ENCODE peak calls at places on chromosomes 13 and 19, in six cellular contexts. Y is B cell, U is left cardiac atrium, B is Calu3, V is Peyer's patch, A is WERI-Rb-1. F is an unnamed sample.
A peak's percentile ranks its signal among the peaks of the same experiment; 100 is the strongest.

GRCh38 chr19:51489113-51489512 is 10.8 kb downstream of the CEACAM18 start:
- DNase-seq in V (no peak), B (no peak), A (no peak), U (no peak), Y (no peak), F (no peak)

GRCh38 chr13:112971288-112971643 is 2.3 kb downstream of the MCF2L start:
- DNase-seq in U (no peak), V (peak; percentile 33), B (no peak), A (no peak), Y (no peak), F (no peak)

GRCh38 chr19:35901854-35902661 is at the start of gene HCST:
- DNase-seq in A (peak; percentile 34), Y (peak; percentile 71), U (no peak), B (no peak), V (no peak), F (no peak)

GRCh38 chr19:35789978-35790944 is 14.9 kb downstream of the ARHGAP33 start:
- DNase-seq in Y (no peak), U (no peak), V (no peak), A (no peak), B (no peak), F (no peak)

GRCh38 chr13:102680842-102681725 is 13.8 kb downstream of the METTL21C start:
- DNase-seq in V (no peak), U (no peak), A (no peak), Y (peak; percentile 30), B (no peak), F (no peak)

GRCh38 chr13:26529441-26529840 is 28.0 kb upstream of the WASF3 start:
- DNase-seq in V (no peak), B (peak; percentile 32), U (peak; percentile 52), Y (no peak), A (peak; percentile 83), F (peak; percentile 27)

GRCh38 chr13:46389985-46390384 is 2.9 kb upstream of the RUBCNL start:
- DNase-seq in V (no peak), B (peak; percentile 11), U (no peak), Y (peak; percentile 76), A (no peak), F (no peak)

GRCh38 chr19:57637379-57637778 is 4.4 kb downstream of the ZNF211 start:
- DNase-seq in A (no peak), B (no peak), U (no peak), V (no peak), Y (no peak), F (no peak)

GRCh38 chr13:65460136-65460535 is 1770.0 kb downstream of the PCDH9 start:
- DNase-seq in Y (no peak), B (no peak), U (no peak), A (no peak), V (no peak), F (no peak)

GRCh38 chr19:52034051-52034728 is 6.0 kb upstream of the ZNF614 start:
- DNase-seq in B (no peak), Y (no peak), U (no peak), V (no peak), A (no peak), F (no peak)

GRCh38 chr19:49887653-49888477 is 8.8 kb downstream of the IL4I1 start:
- DNase-seq in B (no peak), U (no peak), V (no peak), A (peak; percentile 73), Y (no peak), F (no peak)